ENCODE peak calls at places on chromosomes 11 and 22, in nine cellular contexts. V is stimulated activated CD8-positive, alpha-beta memory T cell treated with anti-CD3 and anti-CD28 coated beads, Interleukin-15, amount 100 ng/mL, for 1 hour; G is posterior cingulate gyrus; K is activated T-cell treated with anti-CD3 and anti-CD28 coated beads, Interleukin-2, amount 50 U/mL, for 72 hours; C is activated naive CD8-positive, alpha-beta T cell treated with anti-CD3 and anti-CD28 coated beads, Interleukin-2, amount 10 ng/mL, durations not matched to agents 7 days and 5 days; I is activated T-helper 1 cell treated with anti-CD3 and anti-CD28 coated beads, Interleukin-12 subunit alpha, Interleukin-12 subunit beta, Interleukin-2, Interleukin-4 antibody, amounts not matched to agents 30 ng/mL and 10 ng/mL and 1 ng/mL, durations not matched to agents 14 hours and 24 hours and 36 hours; M is BE2C; R is astrocyte of the spinal cord; O is NCI-H1105. L is an unnamed sample.

GRCh38 chr22:19289475-19290161 is 1.9 kb downstream of the CLTCL1 start:
- DNase-seq in C (no peak), V (no peak), K (peak), M (no peak), O (no peak), R (peak), I (no peak), G (no peak), L (no peak)

GRCh38 chr11:134252539-134253188 is 488 bp downstream of the THYN1 start:
- DNase-seq in R (no peak), K (peak), I (no peak), M (no peak), V (no peak), C (peak), O (peak), G (no peak), L (peak)

GRCh38 chr22:33919591-33920501 is at the start of gene LARGE1:
- DNase-seq in C (peak), I (no peak), G (no peak), M (peak), R (no peak), K (no peak), V (no peak), O (peak), L (no peak)

GRCh38 chr11:83037877-83038276 is 33.8 kb downstream of the RAB30 start:
- DNase-seq in K (no peak), I (no peak), O (no peak), G (no peak), R (peak), C (no peak), M (no peak), V (no peak), L (no peak)

GRCh38 chr11:19428206-19429001 is 187.7 kb upstream of the E2F8 start:
- DNase-seq in G (no peak), M (no peak), K (no peak), O (peak), I (no peak), R (no peak), C (no peak), V (no peak), L (no peak)

GRCh38 chr11:114081641-114082414 is 22.3 kb downstream of the ZBTB16 start:
- DNase-seq in M (no peak), V (no peak), K (no peak), G (no peak), C (no peak), I (no peak), R (peak), O (no peak), L (no peak)

GRCh38 chr11:1130276-1131032 is 27.3 kb upstream of the MUC5AC start:
- DNase-seq in R (no peak), K (no peak), I (no peak), V (no peak), G (no peak), C (no peak), O (peak), M (no peak), L (no peak)

GRCh38 chr22:32888976-32889375 is 87.5 kb downstream of the TIMP3 start:
- DNase-seq in M (no peak), R (no peak), K (no peak), G (no peak), O (no peak), V (no peak), I (no peak), C (no peak), L (no peak)

GRCh38 chr22:19513823-19514222 is 10.4 kb downstream of the CLDN5 start:
- DNase-seq in O (no peak), V (no peak), I (no peak), M (no peak), R (no peak), C (no peak), K (no peak), G (no peak), L (no peak)

L was measured in NCI-H748 treated with DMSO at 0.1 percent for 48 hours.